ENCODE peak calls at places on chromosomes 3 and 15, in six cellular contexts. One of them, this sample, is unnamed.

GRCh38 chr3:55329849-55330248 is 157.3 kb downstream of the WNT5A start:
- DNase-seq in HL-60: no peak
- DNase-seq in left lung: no peak
- DNase-seq in aorta: no peak
- DNase-seq in GM23338: no peak
- DNase-seq in lower lobe of right lung: no peak
- DNase-seq in this sample: peak

GRCh38 chr3:30689202-30689641 is 82.8 kb downstream of the TGFBR2 start:
- DNase-seq in HL-60: no peak
- DNase-seq in left lung: no peak
- DNase-seq in aorta: peak
- DNase-seq in GM23338: no peak
- DNase-seq in lower lobe of right lung: no peak
- DNase-seq in this sample: peak

GRCh38 chr15:98451268-98451667 is 197.1 kb upstream of the IGF1R start:
- DNase-seq in HL-60: no peak
- DNase-seq in left lung: no peak
- DNase-seq in aorta: no peak
- DNase-seq in GM23338: peak
- DNase-seq in lower lobe of right lung: no peak
- DNase-seq in this sample: no peak

GRCh38 chr3:169022457-169022856 is 641.1 kb downstream of the MECOM start:
- DNase-seq in HL-60: no peak
- DNase-seq in left lung: no peak
- DNase-seq in aorta: no peak
- DNase-seq in GM23338: no peak
- DNase-seq in lower lobe of right lung: no peak
- DNase-seq in this sample: no peak

GRCh38 chr15:67196222-67196621 is 58.2 kb downstream of the AAGAB start:
- DNase-seq in HL-60: no peak
- DNase-seq in left lung: no peak
- DNase-seq in aorta: no peak
- DNase-seq in GM23338: no peak
- DNase-seq in lower lobe of right lung: no peak
- DNase-seq in this sample: no peak

GRCh38 chr3:128073185-128073725 is 21.0 kb downstream of the SEC61A1 start:
- DNase-seq in HL-60: no peak
- DNase-seq in left lung: no peak
- DNase-seq in aorta: no peak
- DNase-seq in GM23338: no peak
- DNase-seq in lower lobe of right lung: no peak
- DNase-seq in this sample: no peak

GRCh38 chr15:31272558-31273257 is 53.9 kb upstream of the KLF13 start:
- DNase-seq in HL-60: peak
- DNase-seq in left lung: peak
- DNase-seq in aorta: peak
- DNase-seq in GM23338: no peak
- DNase-seq in lower lobe of right lung: no peak
- DNase-seq in this sample: no peak

GRCh38 chr15:31799711-31800321 is 230.5 kb upstream of the CHRNA7 start:
- DNase-seq in HL-60: no peak
- DNase-seq in left lung: no peak
- DNase-seq in aorta: no peak
- DNase-seq in GM23338: no peak
- DNase-seq in lower lobe of right lung: no peak
- DNase-seq in this sample: no peak

GRCh38 chr15:54033954-54034458 is 55.8 kb downstream of the UNC13C start:
- DNase-seq in HL-60: no peak
- DNase-seq in left lung: no peak
- DNase-seq in aorta: no peak
- DNase-seq in GM23338: no peak
- DNase-seq in lower lobe of right lung: no peak
- DNase-seq in this sample: no peak

GRCh38 chr3:31532587-31533168 is at the start of gene STT3B:
- DNase-seq in HL-60: peak
- DNase-seq in left lung: peak
- DNase-seq in aorta: peak
- DNase-seq in GM23338: peak
- DNase-seq in lower lobe of right lung: peak
- DNase-seq in this sample: peak

GRCh38 chr3:156812521-156813335 is 13.4 kb upstream of the LEKR1 start:
- DNase-seq in HL-60: peak
- DNase-seq in left lung: no peak
- DNase-seq in aorta: no peak
- DNase-seq in GM23338: no peak
- DNase-seq in lower lobe of right lung: no peak
- DNase-seq in this sample: peak

GRCh38 chr3:117553461-117553860 is 843.9 kb downstream of the TUSC7 start:
- DNase-seq in HL-60: no peak
- DNase-seq in left lung: no peak
- DNase-seq in aorta: no peak
- DNase-seq in GM23338: no peak
- DNase-seq in lower lobe of right lung: no peak
- DNase-seq in this sample: peak

GRCh38 chr3:16521580-16521941 is 8.1 kb upstream of the RFTN1 start:
- DNase-seq in HL-60: no peak
- DNase-seq in left lung: no peak
- DNase-seq in aorta: no peak
- DNase-seq in GM23338: no peak
- DNase-seq in lower lobe of right lung: no peak
- DNase-seq in this sample: peak

GRCh38 chr3:38653685-38654537 is 4.4 kb upstream of the SCN5A start:
- DNase-seq in HL-60: peak
- DNase-seq in left lung: no peak
- DNase-seq in aorta: no peak
- DNase-seq in GM23338: no peak
- DNase-seq in lower lobe of right lung: no peak
- DNase-seq in this sample: no peak

GRCh38 chr3:190120161-190121060 is at the start of gene P3H2:
- DNase-seq in HL-60: peak
- DNase-seq in left lung: peak
- DNase-seq in aorta: peak
- DNase-seq in GM23338: peak
- DNase-seq in lower lobe of right lung: peak
- DNase-seq in this sample: peak
- H3K4me3 ChIP-seq in HL-60: peak
- H3K4me3 ChIP-seq in left lung: peak
- H3K4me3 ChIP-seq in aorta: peak
- H3K4me3 ChIP-seq in GM23338: peak
- H3K4me3 ChIP-seq in lower lobe of right lung: peak
- H3K4me3 ChIP-seq in this sample: peak

DNA sequence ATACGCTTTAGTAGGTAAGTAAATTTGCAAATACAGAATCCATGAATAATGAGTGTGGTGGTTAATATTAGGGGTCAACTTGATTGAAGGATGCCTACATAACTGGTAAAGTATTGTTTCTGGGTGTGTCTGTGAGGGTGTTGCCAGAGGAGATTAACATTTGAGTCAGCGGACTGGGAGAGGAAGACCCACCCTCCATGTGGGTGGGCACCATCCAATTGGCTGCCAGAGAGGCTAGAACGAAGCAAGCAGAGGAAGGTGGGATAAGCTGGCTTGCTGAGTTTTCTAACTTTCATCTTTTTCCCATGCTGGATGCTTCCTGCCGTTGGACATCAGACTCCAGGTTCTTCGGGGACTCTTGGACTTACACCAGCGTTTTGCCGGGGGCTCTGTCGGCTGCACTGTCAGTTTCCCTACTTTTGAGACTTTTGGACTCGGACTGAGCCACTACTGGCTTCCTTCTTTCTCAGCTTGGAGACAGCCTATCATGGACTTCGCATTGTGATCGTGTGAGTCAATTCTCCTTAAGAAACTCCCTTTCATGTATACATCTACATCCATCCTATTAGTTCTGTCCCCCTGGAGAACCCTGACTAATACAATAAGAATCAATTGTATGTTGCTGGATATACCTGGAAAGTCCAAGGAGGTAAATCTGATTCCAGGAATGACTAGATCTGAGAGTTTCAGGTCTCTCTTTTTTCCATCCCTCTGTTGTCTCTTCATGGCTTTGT is 25.8 kb upstream of the NEDD4 start:
- DNase-seq in HL-60: no peak
- DNase-seq in left lung: no peak
- DNase-seq in aorta: no peak
- DNase-seq in GM23338: no peak
- DNase-seq in lower lobe of right lung: no peak
- DNase-seq in this sample: no peak
- H3K4me3 ChIP-seq in HL-60: no peak
- H3K4me3 ChIP-seq in left lung: no peak
- H3K4me3 ChIP-seq in aorta: no peak
- H3K4me3 ChIP-seq in GM23338: no peak
- H3K4me3 ChIP-seq in lower lobe of right lung: no peak
- H3K4me3 ChIP-seq in this sample: no peak

DNA sequence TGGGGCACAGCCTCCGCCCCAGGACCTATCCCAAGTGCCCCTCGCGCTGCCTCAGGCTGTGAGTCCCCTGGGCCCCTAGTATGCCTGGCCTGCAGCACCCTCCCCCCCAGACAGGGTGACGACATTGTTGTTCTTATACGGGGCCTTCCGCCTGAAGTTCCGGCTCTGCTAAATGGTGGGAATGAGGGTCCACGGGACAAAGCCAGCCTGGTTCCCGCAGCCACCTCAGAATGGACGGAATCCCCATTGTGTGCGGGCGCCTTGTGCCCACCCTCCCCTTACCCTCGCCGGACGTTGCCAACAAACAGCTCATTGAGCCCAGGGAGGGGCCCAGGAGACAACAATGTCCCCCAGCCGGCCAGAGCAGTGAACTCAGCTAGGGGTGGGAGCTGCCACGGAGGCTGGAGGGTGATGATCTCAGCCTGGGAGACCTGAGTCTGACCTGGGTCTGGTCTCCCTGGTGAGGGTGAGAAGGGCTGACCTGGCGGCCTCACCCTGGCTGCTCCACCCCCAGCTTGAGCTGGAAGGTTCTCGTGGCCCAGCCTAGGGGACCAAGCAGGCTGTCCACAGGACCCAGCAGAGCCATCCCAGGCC is 10.2 kb upstream of the DLL4 start:
- DNase-seq in HL-60: no peak
- DNase-seq in left lung: no peak
- DNase-seq in aorta: no peak
- DNase-seq in GM23338: no peak
- DNase-seq in lower lobe of right lung: no peak
- DNase-seq in this sample: no peak
- H3K4me3 ChIP-seq in HL-60: no peak
- H3K4me3 ChIP-seq in left lung: no peak
- H3K4me3 ChIP-seq in aorta: no peak
- H3K4me3 ChIP-seq in GM23338: no peak
- H3K4me3 ChIP-seq in lower lobe of right lung: no peak
- H3K4me3 ChIP-seq in this sample: no peak

GRCh38 chr15:64774556-64775523 is 549 bp downstream of the RBPMS2 start:
- DNase-seq in HL-60: no peak
- DNase-seq in left lung: no peak
- DNase-seq in aorta: no peak
- DNase-seq in GM23338: peak
- DNase-seq in lower lobe of right lung: no peak
- DNase-seq in this sample: peak
- H3K4me3 ChIP-seq in HL-60: peak
- H3K4me3 ChIP-seq in left lung: peak
- H3K4me3 ChIP-seq in aorta: peak
- H3K4me3 ChIP-seq in GM23338: peak
- H3K4me3 ChIP-seq in lower lobe of right lung: peak
- H3K4me3 ChIP-seq in this sample: peak

GRCh38 chr3:3799173-3800075 is at the start of gene LRRN1:
- DNase-seq in HL-60: peak
- DNase-seq in left lung: peak
- DNase-seq in aorta: peak
- DNase-seq in GM23338: peak
- DNase-seq in lower lobe of right lung: peak
- DNase-seq in this sample: peak

GRCh38 chr3:3800076-3800448 is 831 bp downstream of the LRRN1 start:
- DNase-seq in HL-60: no peak
- DNase-seq in left lung: peak
- DNase-seq in aorta: peak
- DNase-seq in GM23338: peak
- DNase-seq in lower lobe of right lung: peak
- DNase-seq in this sample: peak

GRCh38 chr3:3800685-3801509 is 1.7 kb downstream of the LRRN1 start:
- DNase-seq in HL-60: no peak
- DNase-seq in left lung: peak
- DNase-seq in aorta: peak
- DNase-seq in GM23338: peak
- DNase-seq in lower lobe of right lung: peak
- DNase-seq in this sample: peak

GRCh38 chr3:3801510-3801841 is 2.2 kb downstream of the LRRN1 start:
- DNase-seq in HL-60: no peak
- DNase-seq in left lung: no peak
- DNase-seq in aorta: no peak
- DNase-seq in GM23338: peak
- DNase-seq in lower lobe of right lung: no peak
- DNase-seq in this sample: no peak

GRCh38 chr3:3798641-3799113 is 554 bp upstream of the LRRN1 start:
- DNase-seq in HL-60: no peak
- DNase-seq in left lung: peak
- DNase-seq in aorta: no peak
- DNase-seq in GM23338: peak
- DNase-seq in lower lobe of right lung: peak
- DNase-seq in this sample: peak
- H3K4me3 ChIP-seq in HL-60: peak
- H3K4me3 ChIP-seq in left lung: peak
- H3K4me3 ChIP-seq in aorta: peak
- H3K4me3 ChIP-seq in GM23338: peak
- H3K4me3 ChIP-seq in lower lobe of right lung: peak
- H3K4me3 ChIP-seq in this sample: peak

This sample was measured in adipocyte.